ENCODE peak calls at places on chromosome 10, in five cellular contexts. K is activated gamma-delta T cell treated with Interleukin-2 at 50 U/mL for 16 hours, P is WTC11, V is heart right ventricle, S is HL-60. Z is an unnamed sample.

GRCh38 chr10:50993817-50994251 is 80.5 kb upstream of the PRKG1 start:
- DNase-seq in V (peak; percentile 38), K (no peak), P (no peak), S (no peak), Z (no peak)

GRCh38 chr10:110013615-110014293 is 6.0 kb downstream of the ADD3 start:
- DNase-seq in K (peak; percentile 17), P (no peak), S (no peak), V (no peak), Z (no peak)

GRCh38 chr10:7824251-7824650 is 5.9 kb downstream of the TAF3 start:
- DNase-seq in K (no peak), V (no peak), P (no peak), S (no peak), Z (no peak)

GRCh38 chr10:105041956-105042355 is 400.9 kb downstream of the SORCS3 start:
- DNase-seq in K (no peak), V (no peak), S (no peak), P (no peak), Z (no peak)

GRCh38 chr10:43294241-43294658 is 27.4 kb upstream of the RASGEF1A start:
- DNase-seq in K (peak; percentile 58), V (no peak), P (no peak), S (no peak), Z (no peak)

GRCh38 chr10:13894412-13895093 is 307.8 kb downstream of the PRPF18 start:
- DNase-seq in V (no peak), K (no peak), S (no peak), P (no peak), Z (no peak)

GRCh38 chr10:120940299-120940900 is 89.2 kb downstream of the WDR11 start:
- DNase-seq in K (no peak), S (no peak), P (no peak), V (no peak), Z (no peak)

GRCh38 chr10:86347856-86348255 is 18.7 kb downstream of the GRID1 start:
- DNase-seq in S (no peak), V (no peak), K (no peak), P (no peak), Z (no peak)

GRCh38 chr10:22849077-22849810 is 78.6 kb upstream of the ARMC3 start:
- DNase-seq in V (peak; percentile 65), S (no peak), K (no peak), P (no peak), Z (peak; percentile 87)

GRCh38 chr10:100364735-100365391 is 17.8 kb downstream of the SCD start:
- DNase-seq in P (no peak), V (peak; percentile 79), K (no peak), S (no peak), Z (no peak)

GRCh38 chr10:114648368-114648767 is 9.7 kb downstream of the ABLIM1 start:
- DNase-seq in K (no peak), V (no peak), S (no peak), P (no peak), Z (no peak)

GRCh38 chr10:101141622-101142532 is 10.8 kb downstream of the TLX1 start:
- DNase-seq in P (peak; percentile 91), V (peak; percentile 74), S (peak; percentile 47), K (peak; percentile 76), Z (peak; percentile 54)